ENCODE peak calls at places on chromosomes 6 and 20, in eight cellular contexts. One of them, this sample, is unnamed.

GRCh38 chr6:106823732-106824351 is 150.7 kb downstream of the CD24 start:
- DNase-seq in suprapubic skin: no peak
- DNase-seq in SK-N-SH: no peak
- DNase-seq in A549: no peak
- DNase-seq in transverse colon: peak
- DNase-seq in ovary: no peak
- DNase-seq in K562: no peak
- DNase-seq in tibial nerve: no peak
- DNase-seq in this sample: no peak

GRCh38 chr6:33147807-33148666 is 44.2 kb downstream of the COL11A2 start:
- DNase-seq in suprapubic skin: no peak
- DNase-seq in SK-N-SH: peak
- DNase-seq in A549: no peak
- DNase-seq in transverse colon: no peak
- DNase-seq in ovary: no peak
- DNase-seq in K562: peak
- DNase-seq in tibial nerve: peak
- DNase-seq in this sample: no peak

GRCh38 chr6:1233924-1234323 is 78.0 kb upstream of the FOXQ1 start:
- DNase-seq in suprapubic skin: no peak
- DNase-seq in SK-N-SH: no peak
- DNase-seq in A549: no peak
- DNase-seq in transverse colon: no peak
- DNase-seq in ovary: no peak
- DNase-seq in K562: no peak
- DNase-seq in tibial nerve: no peak
- DNase-seq in this sample: no peak

GRCh38 chr6:11769816-11770545 is 8.6 kb downstream of the ADTRP start:
- DNase-seq in suprapubic skin: no peak
- DNase-seq in SK-N-SH: no peak
- DNase-seq in A549: no peak
- DNase-seq in transverse colon: peak
- DNase-seq in ovary: no peak
- DNase-seq in K562: peak
- DNase-seq in tibial nerve: no peak
- DNase-seq in this sample: no peak

GRCh38 chr20:2755451-2756055 is 44.9 kb downstream of the CPXM1 start:
- DNase-seq in suprapubic skin: peak
- DNase-seq in SK-N-SH: no peak
- DNase-seq in A549: no peak
- DNase-seq in transverse colon: no peak
- DNase-seq in ovary: no peak
- DNase-seq in K562: no peak
- DNase-seq in tibial nerve: no peak
- DNase-seq in this sample: peak

GRCh38 chr20:6157345-6157744 is 34.5 kb upstream of the FERMT1 start:
- DNase-seq in suprapubic skin: no peak
- DNase-seq in SK-N-SH: no peak
- DNase-seq in A549: no peak
- DNase-seq in transverse colon: no peak
- DNase-seq in ovary: no peak
- DNase-seq in K562: no peak
- DNase-seq in tibial nerve: no peak
- DNase-seq in this sample: no peak

GRCh38 chr6:18707714-18708439 is 320.7 kb downstream of the RNF144B start:
- DNase-seq in suprapubic skin: no peak
- DNase-seq in SK-N-SH: no peak
- DNase-seq in A549: no peak
- DNase-seq in transverse colon: no peak
- DNase-seq in ovary: no peak
- DNase-seq in K562: no peak
- DNase-seq in tibial nerve: no peak
- DNase-seq in this sample: no peak

GRCh38 chr6:39770476-39770875 is 21.7 kb upstream of the DAAM2 start:
- DNase-seq in suprapubic skin: no peak
- DNase-seq in SK-N-SH: no peak
- DNase-seq in A549: no peak
- DNase-seq in transverse colon: no peak
- DNase-seq in ovary: no peak
- DNase-seq in K562: no peak
- DNase-seq in tibial nerve: no peak
- DNase-seq in this sample: no peak

GRCh38 chr6:142045380-142046270 is 87.1 kb upstream of the GJE1 start:
- DNase-seq in suprapubic skin: no peak
- DNase-seq in SK-N-SH: no peak
- DNase-seq in A549: no peak
- DNase-seq in transverse colon: no peak
- DNase-seq in ovary: no peak
- DNase-seq in K562: no peak
- DNase-seq in tibial nerve: no peak
- DNase-seq in this sample: no peak

GRCh38 chr6:142474446-142475289 is 172.9 kb downstream of the ADGRG6 start:
- DNase-seq in suprapubic skin: no peak
- DNase-seq in SK-N-SH: peak
- DNase-seq in A549: peak
- DNase-seq in transverse colon: no peak
- DNase-seq in ovary: peak
- DNase-seq in K562: peak
- DNase-seq in tibial nerve: peak
- DNase-seq in this sample: no peak

GRCh38 chr20:13301596-13301995 is 80.5 kb downstream of the ISM1 start:
- DNase-seq in suprapubic skin: no peak
- DNase-seq in SK-N-SH: no peak
- DNase-seq in A549: no peak
- DNase-seq in transverse colon: no peak
- DNase-seq in ovary: no peak
- DNase-seq in K562: no peak
- DNase-seq in tibial nerve: no peak
- DNase-seq in this sample: no peak

GRCh38 chr6:132995432-132995831 is 181.1 kb downstream of the RPS12 start:
- DNase-seq in suprapubic skin: no peak
- DNase-seq in SK-N-SH: no peak
- DNase-seq in A549: no peak
- DNase-seq in transverse colon: no peak
- DNase-seq in ovary: no peak
- DNase-seq in K562: no peak
- DNase-seq in tibial nerve: no peak
- DNase-seq in this sample: no peak

GRCh38 chr6:99432877-99433276 is 7.8 kb upstream of the PNISR start:
- DNase-seq in suprapubic skin: no peak
- DNase-seq in SK-N-SH: no peak
- DNase-seq in A549: no peak
- DNase-seq in transverse colon: no peak
- DNase-seq in ovary: no peak
- DNase-seq in K562: no peak
- DNase-seq in tibial nerve: no peak
- DNase-seq in this sample: no peak

GRCh38 chr20:63070771-63071540 is 64.2 kb upstream of the BHLHE23 start:
- DNase-seq in suprapubic skin: peak
- DNase-seq in SK-N-SH: no peak
- DNase-seq in A549: no peak
- DNase-seq in transverse colon: no peak
- DNase-seq in ovary: no peak
- DNase-seq in K562: no peak
- DNase-seq in tibial nerve: no peak
- DNase-seq in this sample: peak

GRCh38 chr6:106744781-106745180 is 115.4 kb downstream of the QRSL1 start:
- DNase-seq in suprapubic skin: no peak
- DNase-seq in SK-N-SH: no peak
- DNase-seq in A549: no peak
- DNase-seq in transverse colon: no peak
- DNase-seq in ovary: no peak
- DNase-seq in K562: no peak
- DNase-seq in tibial nerve: no peak
- DNase-seq in this sample: no peak

GRCh38 chr6:145756170-145756662 is 20.9 kb upstream of the EPM2A start:
- DNase-seq in suprapubic skin: no peak
- DNase-seq in SK-N-SH: peak
- DNase-seq in A549: no peak
- DNase-seq in transverse colon: no peak
- DNase-seq in ovary: no peak
- DNase-seq in K562: no peak
- DNase-seq in tibial nerve: peak
- DNase-seq in this sample: no peak

GRCh38 chr6:124573953-124574352 is 388.3 kb upstream of the RNF217 start:
- DNase-seq in suprapubic skin: no peak
- DNase-seq in SK-N-SH: no peak
- DNase-seq in A549: no peak
- DNase-seq in transverse colon: no peak
- DNase-seq in ovary: no peak
- DNase-seq in K562: no peak
- DNase-seq in tibial nerve: no peak
- DNase-seq in this sample: no peak

GRCh38 chr6:304833-305370 is 12.6 kb downstream of the DUSP22 start:
- DNase-seq in suprapubic skin: no peak
- DNase-seq in SK-N-SH: no peak
- DNase-seq in A549: no peak
- DNase-seq in transverse colon: no peak
- DNase-seq in ovary: no peak
- DNase-seq in K562: no peak
- DNase-seq in tibial nerve: no peak
- DNase-seq in this sample: no peak

DNA sequence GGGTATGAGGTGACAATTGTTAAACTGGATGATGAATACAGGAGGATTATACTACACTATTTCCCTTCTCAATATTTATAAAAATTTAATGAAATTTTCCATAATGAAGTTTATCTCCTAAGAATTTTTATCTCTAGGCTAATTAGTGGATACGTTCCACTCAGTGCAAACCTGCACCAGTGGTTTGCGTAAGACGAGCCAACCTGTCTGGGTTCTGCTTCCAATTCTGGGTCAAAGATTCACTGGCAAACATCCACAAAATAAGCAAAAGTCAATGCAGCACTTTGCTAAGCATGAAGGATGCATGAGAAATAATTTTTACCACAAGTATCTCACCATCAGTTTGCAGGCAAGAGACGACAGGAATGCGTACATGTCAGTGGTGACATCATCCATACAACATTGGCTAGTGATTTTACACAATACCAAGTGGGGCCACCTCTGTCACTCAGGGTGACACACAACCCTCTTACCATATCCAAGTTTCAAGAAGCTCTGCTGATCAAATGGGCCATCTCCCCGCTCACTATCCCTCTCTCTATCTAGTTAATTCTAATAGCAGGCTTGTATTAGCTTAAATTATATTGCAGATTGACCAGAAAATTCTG is 51.7 kb downstream of the FAM50B start:
- DNase-seq in suprapubic skin: peak
- DNase-seq in SK-N-SH: no peak
- DNase-seq in A549: no peak
- DNase-seq in transverse colon: no peak
- DNase-seq in ovary: no peak
- DNase-seq in K562: no peak
- DNase-seq in tibial nerve: no peak
- DNase-seq in this sample: no peak
- TF ChIP-seq EP300 in suprapubic skin: no peak
- TF ChIP-seq EP300 in SK-N-SH: no peak
- TF ChIP-seq EP300 in A549: no peak
- TF ChIP-seq EP300 in transverse colon: no peak
- TF ChIP-seq EP300 in ovary: no peak
- TF ChIP-seq EP300 in K562: no peak
- TF ChIP-seq EP300 in tibial nerve: no peak
- TF ChIP-seq EP300 in this sample: no peak

DNA sequence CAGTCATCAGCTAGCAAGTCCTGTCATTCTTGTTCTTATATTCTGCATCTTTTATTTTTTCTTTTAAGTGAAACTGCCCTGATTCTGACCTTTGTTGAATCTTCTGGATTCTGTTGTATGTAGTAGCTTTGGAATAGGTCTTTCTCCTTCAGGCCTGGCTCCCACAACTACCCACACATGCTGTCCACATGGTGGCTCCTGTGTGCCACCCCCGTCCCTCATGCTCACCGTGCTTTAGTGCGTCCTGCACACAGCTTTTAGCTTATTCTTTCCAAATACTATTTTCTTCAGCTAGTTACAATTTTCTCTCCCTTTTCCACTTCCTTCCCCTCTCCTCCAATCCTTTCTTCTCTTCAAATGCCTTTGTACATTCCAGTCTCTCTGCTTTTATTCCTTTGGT is 61.8 kb downstream of the CTNNBL1 start:
- DNase-seq in suprapubic skin: no peak
- DNase-seq in SK-N-SH: peak
- DNase-seq in A549: no peak
- DNase-seq in transverse colon: no peak
- DNase-seq in ovary: no peak
- DNase-seq in K562: peak
- DNase-seq in tibial nerve: no peak
- DNase-seq in this sample: no peak
- TF ChIP-seq EP300 in suprapubic skin: no peak
- TF ChIP-seq EP300 in SK-N-SH: no peak
- TF ChIP-seq EP300 in A549: no peak
- TF ChIP-seq EP300 in transverse colon: no peak
- TF ChIP-seq EP300 in ovary: no peak
- TF ChIP-seq EP300 in K562: no peak
- TF ChIP-seq EP300 in tibial nerve: no peak
- TF ChIP-seq EP300 in this sample: no peak

GRCh38 chr6:91761621-91762020 is 1174.7 kb upstream of the MAP3K7 start:
- DNase-seq in suprapubic skin: no peak
- DNase-seq in SK-N-SH: no peak
- DNase-seq in A549: no peak
- DNase-seq in transverse colon: no peak
- DNase-seq in ovary: no peak
- DNase-seq in K562: no peak
- DNase-seq in tibial nerve: no peak
- DNase-seq in this sample: no peak
- TF ChIP-seq EP300 in suprapubic skin: no peak
- TF ChIP-seq EP300 in SK-N-SH: no peak
- TF ChIP-seq EP300 in A549: no peak
- TF ChIP-seq EP300 in transverse colon: no peak
- TF ChIP-seq EP300 in ovary: no peak
- TF ChIP-seq EP300 in K562: no peak
- TF ChIP-seq EP300 in tibial nerve: no peak
- TF ChIP-seq EP300 in this sample: no peak

GRCh38 chr20:47300071-47300470 is 56.4 kb downstream of the ZMYND8 start:
- DNase-seq in suprapubic skin: no peak
- DNase-seq in SK-N-SH: no peak
- DNase-seq in A549: no peak
- DNase-seq in transverse colon: no peak
- DNase-seq in ovary: no peak
- DNase-seq in K562: no peak
- DNase-seq in tibial nerve: no peak
- DNase-seq in this sample: no peak

GRCh38 chr20:47295921-47296426 is 60.5 kb downstream of the ZMYND8 start:
- DNase-seq in suprapubic skin: no peak
- DNase-seq in SK-N-SH: no peak
- DNase-seq in A549: no peak
- DNase-seq in transverse colon: no peak
- DNase-seq in ovary: no peak
- DNase-seq in K562: no peak
- DNase-seq in tibial nerve: no peak
- DNase-seq in this sample: no peak

GRCh38 chr20:47298624-47299023 is 57.9 kb downstream of the ZMYND8 start:
- DNase-seq in suprapubic skin: no peak
- DNase-seq in SK-N-SH: no peak
- DNase-seq in A549: no peak
- DNase-seq in transverse colon: no peak
- DNase-seq in ovary: no peak
- DNase-seq in K562: no peak
- DNase-seq in tibial nerve: no peak
- DNase-seq in this sample: no peak

GRCh38 chr20:47296950-47297349 is 59.5 kb downstream of the ZMYND8 start:
- DNase-seq in suprapubic skin: peak
- DNase-seq in SK-N-SH: no peak
- DNase-seq in A549: no peak
- DNase-seq in transverse colon: no peak
- DNase-seq in ovary: no peak
- DNase-seq in K562: no peak
- DNase-seq in tibial nerve: no peak
- DNase-seq in this sample: no peak

GRCh38 chr20:47297746-47298145 is 58.8 kb downstream of the ZMYND8 start:
- DNase-seq in suprapubic skin: no peak
- DNase-seq in SK-N-SH: no peak
- DNase-seq in A549: no peak
- DNase-seq in transverse colon: no peak
- DNase-seq in ovary: no peak
- DNase-seq in K562: no peak
- DNase-seq in tibial nerve: no peak
- DNase-seq in this sample: no peak
- TF ChIP-seq EP300 in suprapubic skin: no peak
- TF ChIP-seq EP300 in SK-N-SH: no peak
- TF ChIP-seq EP300 in A549: no peak
- TF ChIP-seq EP300 in transverse colon: no peak
- TF ChIP-seq EP300 in ovary: no peak
- TF ChIP-seq EP300 in K562: no peak
- TF ChIP-seq EP300 in tibial nerve: no peak
- TF ChIP-seq EP300 in this sample: no peak

This sample was measured in sigmoid colon.